ENCODE peak calls at places on chromosomes 11 and 22, in four cellular contexts. K is sigmoid colon, G is suprapubic skin, I is K562. W is an unnamed sample.

GRCh38 chr11:99020324-99021225 is at the start of gene CNTN5:
- DNase-seq in I (peak; percentile 61), K (no peak), G (no peak), W (no peak)

GRCh38 chr11:117725048-117725734 is 71.8 kb downstream of the DSCAML1 start:
- DNase-seq in I (no peak), K (peak; percentile 46), G (no peak), W (no peak)

GRCh38 chr22:32801436-32802290 is at the start of gene TIMP3:
- DNase-seq in I (peak; percentile 31), G (peak; percentile 92), K (peak; percentile 96), W (peak; percentile 63)

GRCh38 chr22:49489821-49490220 is 337.9 kb downstream of the BRD1 start:
- DNase-seq in I (no peak), G (no peak), K (no peak), W (no peak)

GRCh38 chr11:104256525-104256924 is 92.6 kb upstream of the PDGFD start:
- DNase-seq in I (no peak), K (no peak), G (no peak), W (no peak)

GRCh38 chr11:34529643-34530042 is 16.0 kb upstream of the ELF5 start:
- DNase-seq in G (no peak), K (no peak), I (no peak), W (no peak)

GRCh38 chr11:115256326-115257197 is 247.7 kb downstream of the CADM1 start:
- DNase-seq in K (no peak), I (no peak), G (no peak), W (no peak)

GRCh38 chr11:125322317-125322716 is 157.8 kb downstream of the PKNOX2 start:
- DNase-seq in G (no peak), K (no peak), I (no peak), W (no peak)

GRCh38 chr11:6315811-6316425 is 4.4 kb downstream of the CAVIN3 start:
- DNase-seq in K (peak; percentile 83), I (peak; percentile 71), G (peak; percentile 73), W (peak; percentile 63)

GRCh38 chr22:39138357-39138997 is 14.0 kb downstream of the CBX7 start:
- DNase-seq in I (no peak), K (peak; percentile 46), G (no peak), W (no peak)

GRCh38 chr11:68048681-68049508 is 10.1 kb downstream of the TCIRG1 start:
- DNase-seq in K (peak; percentile 61), I (no peak), G (peak; percentile 59), W (no peak)

GRCh38 chr22:38733329-38734202 is 22.2 kb downstream of the SUN2 start:
- DNase-seq in G (no peak), K (peak; percentile 96), I (peak; percentile 46), W (peak; percentile 77)

GRCh38 chr11:34250732-34251639 is 106.8 kb downstream of the ABTB2 start:
- DNase-seq in K (no peak), I (peak; percentile 27), G (no peak), W (peak; percentile 35)

GRCh38 chr22:47113880-47114415 is 351.5 kb downstream of the TBC1D22A start:
- DNase-seq in I (no peak), G (no peak), K (no peak), W (no peak)

GRCh38 chr22:22877523-22878210 is 9.9 kb upstream of the IGLL5 start:
- DNase-seq in K (no peak), G (no peak), I (peak; percentile 98), W (peak; percentile 53)

GRCh38 chr11:61023086-61024035 is 51.9 kb downstream of the CD6 start:
- DNase-seq in K (peak; percentile 45), I (no peak), G (no peak), W (peak; percentile 69)

GRCh38 chr22:38284042-38284402 is 11.2 kb upstream of the TMEM184B start:
- DNase-seq in K (peak; percentile 85), I (no peak), G (no peak), W (no peak)

GRCh38 chr11:111735262-111736116 is 30.7 kb downstream of the PPP2R1B start:
- DNase-seq in G (peak; percentile 94), I (no peak), K (peak; percentile 94), W (peak; percentile 54)

GRCh38 chr11:26649884-26650283 is 72.0 kb downstream of the SLC5A12 start:
- DNase-seq in G (no peak), I (peak; percentile 69), K (peak; percentile 64), W (peak; percentile 58)

GRCh38 chr22:24543068-24543675 is 11.8 kb downstream of the GUCD1 start:
- DNase-seq in K (no peak), G (no peak), I (no peak), W (peak; percentile 39)

GRCh38 chr11:35518766-35519165 is 6.7 kb downstream of the PAMR1 start:
- DNase-seq in G (no peak), I (no peak), K (no peak), W (no peak)

GRCh38 chr11:80167766-80168165 is 726.9 kb upstream of the TENM4 start:
- DNase-seq in K (no peak), I (no peak), G (no peak), W (no peak)

GRCh38 chr11:86553322-86553721 is 119.1 kb downstream of the ME3 start:
- DNase-seq in K (no peak), G (no peak), I (no peak), W (no peak)

GRCh38 chr22:33166206-33166605 is 108.0 kb upstream of the SYN3 start:
- DNase-seq in K (no peak), G (no peak), I (no peak), W (no peak)

GRCh38 chr22:38631724-38632123 is 24.5 kb downstream of the FAM227A start:
- DNase-seq in K (no peak), G (no peak), I (no peak), W (no peak)

GRCh38 chr11:61153593-61154090 is 7.6 kb downstream of the VPS37C start:
- DNase-seq in I (no peak), G (no peak), K (peak; percentile 50), W (no peak)

GRCh38 chr22:36328635-36329216 is 59.0 kb downstream of the MYH9 start:
- DNase-seq in K (peak; percentile 94), I (peak; percentile 60), G (no peak), W (peak; percentile 61)

GRCh38 chr11:110076388-110076965 is 16.7 kb upstream of the ZC3H12C start:
- DNase-seq in G (no peak), K (no peak), I (peak; percentile 88), W (no peak)

GRCh38 chr11:119056397-119056999 is 507 bp downstream of the HYOU1 start:
- DNase-seq in I (peak; percentile 34), G (peak; percentile 75), K (peak; percentile 77), W (peak; percentile 62)

GRCh38 chr11:17695454-17696441 is 23.6 kb upstream of the MYOD1 start:
- DNase-seq in I (no peak), K (no peak), G (no peak), W (no peak)

GRCh38 chr11:61587951-61588695 is 7.2 kb upstream of the SYT7 start:
- DNase-seq in G (peak; percentile 80), I (peak; percentile 48), K (peak; percentile 81), W (peak; percentile 67)

GRCh38 chr11:60924906-60925684 is 835 bp downstream of the TMEM132A start:
- DNase-seq in G (no peak), K (no peak), I (no peak), W (no peak)

GRCh38 chr22:41966607-41967240 is 2.5 kb upstream of the SEPTIN3 start:
- DNase-seq in K (no peak), I (peak; percentile 51), G (no peak), W (peak; percentile 38)
- TF ChIP-seq POLR2AphosphoS5 in K (no peak), I (no peak), G (no peak), W (no peak)

GRCh38 chr22:30889996-30890480 is 78.5 kb downstream of the MORC2 start:
- DNase-seq in I (no peak), K (peak; percentile 33), G (peak; percentile 17), W (no peak)

GRCh38 chr22:30887861-30888260 is 80.7 kb downstream of the MORC2 start:
- DNase-seq in G (peak; percentile 45), I (no peak), K (no peak), W (no peak)

GRCh38 chr22:30891443-30891755 is 77.2 kb downstream of the MORC2 start:
- DNase-seq in I (no peak), G (no peak), K (no peak), W (no peak)

GRCh38 chr22:30890689-30891442 is 77.7 kb downstream of the MORC2 start:
- DNase-seq in K (peak; percentile 62), G (peak; percentile 58), I (peak; percentile 43), W (peak; percentile 57)

DNA sequence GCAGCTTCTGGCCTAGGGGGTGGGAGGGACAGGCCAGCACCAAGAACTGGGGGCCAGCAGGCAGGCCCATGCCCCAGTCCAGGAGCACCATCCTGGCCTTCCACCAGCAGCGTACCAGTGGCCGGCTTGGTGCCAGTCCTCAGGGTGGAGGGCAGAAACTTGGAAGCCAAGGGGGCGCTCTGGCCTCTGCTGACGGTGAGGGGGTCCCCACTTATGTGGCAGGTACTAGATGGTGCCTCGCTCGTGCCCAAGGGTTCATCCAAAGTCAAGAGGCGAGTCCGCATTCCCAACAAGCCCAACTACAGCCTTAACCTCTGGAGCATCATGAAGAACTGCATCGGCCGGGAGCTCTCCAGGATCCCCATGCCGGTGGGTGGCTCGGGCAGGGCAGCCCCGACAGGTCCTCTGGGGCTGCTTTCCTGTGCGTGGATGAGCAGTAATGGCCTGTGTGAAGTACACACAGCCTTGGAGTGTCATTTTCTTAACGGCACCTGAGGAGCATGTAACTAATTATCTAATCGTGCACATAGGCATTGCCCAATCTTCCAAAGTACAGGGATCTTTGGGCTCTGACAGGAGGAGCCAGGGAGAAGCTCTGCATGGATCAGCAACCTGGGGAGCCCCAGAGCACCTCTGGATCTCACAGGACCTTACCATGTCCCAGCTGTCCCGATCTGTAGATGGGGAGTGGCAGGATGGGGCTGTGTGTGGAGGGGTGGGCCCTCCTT is 79.1 kb downstream of the MORC2 start:
- DNase-seq in I (no peak), K (peak; percentile 42), G (peak; percentile 50), W (no peak)
- H3K4me3 ChIP-seq in I (no peak overlapping the region), K (no peak overlapping the region), G (no peak overlapping the region), W (no peak overlapping the region)

GRCh38 chr11:8810331-8811301 is 100.4 kb upstream of the AKIP1 start:
- DNase-seq in I (peak; percentile 55), G (peak; percentile 86), K (peak; percentile 95), W (peak; percentile 84)
- TF ChIP-seq POLR2AphosphoS5 in I (no peak), G (no peak), K (peak; percentile 99), W (peak; percentile 91)

GRCh38 chr11:59769086-59769485 is 13.9 kb downstream of the STX3 start:
- DNase-seq in I (peak; percentile 32), K (no peak), G (no peak), W (no peak)

GRCh38 chr11:59770869-59771268 is 15.7 kb downstream of the STX3 start:
- DNase-seq in K (no peak), I (no peak), G (no peak), W (no peak)

GRCh38 chr11:59771605-59772004 is 16.4 kb downstream of the STX3 start:
- DNase-seq in G (no peak), I (no peak), K (no peak), W (no peak)

GRCh38 chr11:59770324-59770723 is 15.1 kb downstream of the STX3 start:
- DNase-seq in K (no peak), I (no peak), G (no peak), W (no peak)

DNA sequence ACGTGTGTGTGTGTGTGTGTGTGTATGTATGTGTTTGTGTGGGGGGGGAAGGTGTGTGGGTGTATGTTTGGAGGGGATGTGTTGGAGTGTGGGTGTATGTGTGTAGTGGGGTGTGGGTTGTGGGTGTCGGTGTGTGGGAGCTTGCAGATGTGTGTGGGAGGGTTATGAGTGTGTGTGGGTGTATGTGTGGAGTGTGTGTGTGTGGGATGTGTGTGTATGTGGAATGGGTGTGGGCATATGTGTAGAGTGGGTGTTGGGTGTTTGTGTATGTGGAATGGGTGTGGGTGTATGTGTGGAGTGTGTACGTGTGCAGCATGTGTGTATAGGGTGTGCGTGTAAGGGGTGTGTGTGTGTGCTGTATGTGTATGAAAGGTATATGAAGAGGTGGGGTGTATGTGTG is 14.7 kb downstream of the STX3 start:
- DNase-seq in G (no peak), K (no peak), I (no peak), W (no peak)
- H3K4me3 ChIP-seq in G (no peak overlapping the region), K (no peak overlapping the region), I (no peak overlapping the region), W (no peak overlapping the region)

W was measured in stomach.